ENCODE peak calls at places on chromosomes 12 and 14, in six cellular contexts. W is Peyer's patch, T is spleen, S is RWPE1, P is upper lobe of right lung, L is hepatocyte. Y is an unnamed sample.

GRCh38 chr12:96510306-96510764 is 21.0 kb downstream of the CFAP54 start:
- DNase-seq in L (no peak), T (no peak), W (no peak), P (no peak), S (no peak), Y (no peak)

GRCh38 chr12:123115409-123116111 is 35.3 kb downstream of the PITPNM2 start:
- DNase-seq in S (peak), P (no peak), W (peak), L (peak), T (no peak), Y (peak)

GRCh38 chr12:10672231-10672868 is 1.5 kb downstream of the STYK1 start:
- DNase-seq in P (no peak), S (no peak), W (peak), T (no peak), L (no peak), Y (no peak)

GRCh38 chr14:104292084-104292970 is 153.9 kb downstream of the KIF26A start:
- DNase-seq in L (no peak), T (no peak), S (no peak), P (peak), W (peak), Y (no peak)

GRCh38 chr12:45279916-45280547 is 64.1 kb downstream of the ANO6 start:
- DNase-seq in S (no peak), T (no peak), W (peak), P (no peak), L (no peak), Y (no peak)

GRCh38 chr12:120766569-120766965 is 40.9 kb downstream of the ACADS start:
- DNase-seq in T (no peak), W (no peak), P (no peak), S (no peak), L (no peak), Y (no peak)

GRCh38 chr14:21852061-21852664 is 178.5 kb upstream of the OR4E1 start:
- DNase-seq in P (no peak), W (peak), S (peak), T (peak), L (peak), Y (no peak)

GRCh38 chr12:65632131-65632855 is 192.0 kb upstream of the HMGA2 start:
- DNase-seq in T (no peak), W (no peak), S (no peak), L (no peak), P (no peak), Y (no peak)

GRCh38 chr14:48490756-48491155 is 815.4 kb upstream of the MDGA2 start:
- DNase-seq in S (no peak), W (no peak), T (no peak), P (no peak), L (no peak), Y (no peak)

GRCh38 chr12:89040146-89040964 is 311.9 kb downstream of the DUSP6 start:
- DNase-seq in T (peak), S (no peak), W (peak), P (no peak), L (no peak), Y (no peak)

GRCh38 chr14:75063491-75064204 is at the start of gene ACYP1:
- DNase-seq in L (peak), S (peak), P (peak), T (peak), W (peak), Y (peak)
- TF ChIP-seq CTCF in L (no peak), S (no peak), P (no peak), T (no peak), W (no peak), Y (no peak)

GRCh38 chr12:93827179-93827578 is 150.0 kb downstream of the CRADD start:
- DNase-seq in S (no peak), P (no peak), T (no peak), L (no peak), W (no peak), Y (no peak)

GRCh38 chr12:93825926-93826599 is 148.9 kb downstream of the CRADD start:
- DNase-seq in T (no peak), L (no peak), S (no peak), P (no peak), W (no peak), Y (peak)

GRCh38 chr12:93824514-93825500 is 147.6 kb downstream of the CRADD start:
- DNase-seq in T (no peak), W (no peak), L (no peak), P (no peak), S (no peak), Y (no peak)

GRCh38 chr12:93823616-93824410 is 146.6 kb downstream of the CRADD start:
- DNase-seq in L (no peak), P (no peak), S (no peak), W (no peak), T (no peak), Y (no peak)

GRCh38 chr12:93825501-93825888 is 148.3 kb downstream of the CRADD start:
- DNase-seq in S (no peak), W (no peak), L (no peak), P (no peak), T (no peak), Y (no peak)
- TF ChIP-seq CTCF in S (no peak), W (no peak), L (no peak), P (no peak), T (no peak), Y (no peak)

DNA sequence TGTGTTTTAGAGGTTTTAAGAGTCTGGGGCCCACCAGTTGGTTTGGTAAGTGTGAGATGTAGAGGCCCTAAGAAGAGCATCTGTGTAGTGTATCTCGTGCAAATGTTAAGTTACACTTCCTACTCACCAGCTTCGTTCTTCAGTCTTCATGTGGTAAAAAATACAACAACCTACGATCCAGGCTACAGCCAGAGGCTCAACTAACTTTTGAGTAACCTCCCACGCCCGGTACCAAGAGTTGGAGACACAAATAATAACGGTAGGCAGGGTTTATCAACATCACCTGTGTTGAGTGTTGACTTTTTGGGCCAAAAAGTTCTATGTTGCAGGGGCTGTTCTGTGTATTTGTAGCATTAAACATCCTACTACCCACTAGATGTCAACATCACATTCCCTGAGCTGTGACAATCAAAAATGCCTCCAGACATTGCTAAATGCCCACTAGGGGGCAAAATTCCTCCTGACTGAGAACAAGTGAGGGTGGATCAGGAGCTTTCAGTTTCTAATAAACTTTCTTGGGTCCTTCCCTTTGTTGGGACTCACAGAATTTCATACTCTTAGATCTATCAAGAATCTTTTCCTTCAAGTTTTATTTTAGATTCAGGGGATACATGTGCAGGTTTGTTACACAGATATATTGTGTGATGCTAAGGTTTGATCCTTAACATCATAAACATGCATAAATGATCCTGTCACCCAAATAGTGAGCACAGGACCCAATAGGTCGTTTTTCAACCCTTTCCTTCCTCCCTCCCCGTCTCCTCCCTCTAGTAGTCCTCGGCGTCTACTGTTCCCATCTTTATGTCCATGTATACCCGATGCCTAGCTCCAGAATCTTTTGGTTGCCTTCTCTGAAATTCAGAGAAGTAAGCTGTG is 94.7 kb downstream of the SLC2A13 start:
- DNase-seq in P (no peak), W (peak), S (peak), L (peak), T (no peak), Y (peak)
- TF ChIP-seq CTCF in P (peak), W (peak), S (peak), L (peak), T (peak), Y (peak)

GRCh38 chr14:100107236-100107635 is 42.0 kb downstream of the EVL start:
- DNase-seq in T (no peak), P (peak), S (peak), W (no peak), L (no peak), Y (no peak)
- TF ChIP-seq CTCF in T (no peak), P (no peak), S (no peak), W (no peak), L (no peak), Y (no peak)

GRCh38 chr12:121916719-121917118 is 1.7 kb upstream of the CFAP251 start:
- DNase-seq in P (no peak), S (no peak), L (peak), W (no peak), T (no peak), Y (no peak)
- TF ChIP-seq CTCF in P (peak), S (no peak), L (peak), W (no peak), T (peak), Y (no peak)

DNA sequence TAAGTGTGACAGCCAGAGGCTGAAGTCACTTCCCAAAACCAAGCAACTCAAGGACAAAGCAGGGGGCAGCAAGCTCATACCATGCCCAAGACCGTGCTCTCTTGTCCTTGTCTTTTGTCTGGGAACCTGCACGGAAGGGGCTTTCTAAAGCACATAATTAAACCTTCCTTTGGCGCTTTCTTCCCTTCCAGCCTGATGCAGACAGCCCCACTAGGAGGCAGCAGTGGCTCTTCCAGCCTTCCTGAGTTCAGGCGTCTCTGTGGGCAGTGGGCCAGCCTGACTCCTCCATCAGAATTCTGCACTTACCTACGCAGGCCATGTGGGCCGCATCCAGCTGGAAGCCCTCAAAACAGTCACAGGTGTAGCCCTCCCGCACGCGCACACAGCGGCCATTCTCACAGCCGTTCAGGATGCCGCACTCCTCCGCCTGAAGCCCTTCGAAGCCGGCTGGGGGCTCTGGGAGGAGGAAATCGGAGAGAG is 7.6 kb downstream of the ISCA2 start:
- DNase-seq in T (no peak), L (peak), S (no peak), P (peak), W (no peak), Y (peak)
- TF ChIP-seq CTCF in T (peak), L (peak), S (peak), P (peak), W (peak), Y (peak)

DNA sequence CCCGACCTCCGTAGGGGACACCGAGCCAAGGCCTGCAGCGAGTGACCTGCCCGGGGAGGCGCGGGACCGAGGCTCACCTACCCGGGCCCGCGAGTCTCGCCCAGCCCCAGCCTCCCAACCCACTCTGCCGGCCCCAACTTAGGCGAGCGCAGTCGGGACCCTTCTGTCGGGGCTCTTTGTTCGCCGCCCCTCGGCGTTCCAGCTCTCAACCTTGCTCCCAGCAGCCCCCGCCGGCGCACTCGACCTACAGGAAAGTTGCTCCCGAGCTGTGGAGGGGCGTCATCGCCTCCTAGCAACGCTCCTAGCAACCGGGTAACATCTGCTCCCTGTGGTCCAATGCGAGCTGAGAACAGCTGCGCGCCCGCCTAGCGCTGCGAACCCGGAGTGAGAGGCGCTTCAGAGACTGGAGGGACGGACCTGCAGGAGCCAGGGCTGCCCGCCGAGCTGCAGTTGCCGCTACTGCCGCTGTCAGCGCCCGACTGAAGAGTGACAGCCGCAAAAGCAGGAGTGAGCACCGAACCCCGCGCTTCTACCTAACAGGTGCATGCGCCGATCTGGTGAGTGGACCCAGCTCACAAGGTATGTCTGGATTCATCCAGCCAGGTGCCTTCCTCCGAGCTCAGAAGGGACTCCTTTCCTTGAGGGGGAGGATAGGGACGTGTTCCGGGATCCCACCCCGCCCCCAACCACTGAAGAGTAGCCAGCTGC is 354.9 kb downstream of the SNAPC1 start:
- DNase-seq in L (peak), S (peak), T (peak), W (peak), P (peak), Y (peak)
- TF ChIP-seq CTCF in L (peak), S (no peak), T (peak), W (no peak), P (peak), Y (peak)

DNA sequence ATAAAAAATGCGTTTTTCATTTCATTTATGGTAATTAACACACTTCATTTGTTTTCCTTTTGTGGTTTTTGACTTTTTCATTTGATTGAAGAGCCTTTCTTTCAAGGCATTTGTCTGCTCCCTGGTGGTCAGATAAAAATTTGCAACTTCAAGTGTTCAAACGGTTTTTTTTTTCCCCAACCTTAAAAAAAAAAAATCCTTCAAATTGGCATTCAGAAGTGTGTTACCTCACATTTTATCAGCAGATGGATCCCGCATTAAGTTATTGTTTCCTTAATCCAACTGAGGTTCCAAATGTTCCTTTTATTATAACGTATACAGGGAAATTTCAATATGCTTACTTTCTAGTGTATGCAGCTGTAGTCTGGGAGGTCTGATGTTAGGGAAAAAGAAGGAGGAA is 47.2 kb downstream of the MYF5 start:
- DNase-seq in L (peak), P (no peak), W (no peak), S (no peak), T (no peak), Y (peak)
- TF ChIP-seq CTCF in L (peak), P (peak), W (no peak), S (peak), T (peak), Y (peak)

GRCh38 chr12:95494888-95495287 is 20.9 kb downstream of the METAP2 start:
- DNase-seq in P (no peak), T (no peak), S (no peak), W (no peak), L (no peak), Y (no peak)

GRCh38 chr12:95495433-95495832 is 21.5 kb downstream of the METAP2 start:
- DNase-seq in W (no peak), P (no peak), L (no peak), T (no peak), S (no peak), Y (no peak)

GRCh38 chr12:95497031-95497430 is 23.1 kb downstream of the METAP2 start:
- DNase-seq in P (no peak), T (no peak), L (no peak), S (no peak), W (no peak), Y (no peak)

GRCh38 chr12:95487024-95487423 is 13.1 kb downstream of the METAP2 start:
- DNase-seq in S (no peak), P (no peak), L (no peak), T (no peak), W (no peak), Y (no peak)

GRCh38 chr12:95492462-95492861 is 18.5 kb downstream of the METAP2 start:
- DNase-seq in L (no peak), S (no peak), W (no peak), P (no peak), T (no peak), Y (no peak)
- TF ChIP-seq CTCF in L (no peak), S (no peak), W (no peak), P (no peak), T (no peak), Y (no peak)

Y was measured in astrocyte of the cerebellum.